ENCODE peak calls at places on chromosomes 4 and X, in nine cellular contexts. H, Q, W, R, I, Z, F, X and K are unnamed samples. For H3K4me1, the result is how much of the 10 kb centered on the place peaks cover.

GRCh38 chrX:22686138-22686541 is 313.6 kb upstream of the DDX53 start:
- DNase-seq in H (peak), Q (peak), W (peak), R (peak), I (peak), Z (no peak), F (peak), X (peak), K (no peak)

GRCh38 chrX:22462959-22463358 is 190.2 kb downstream of the CBLL2 start:
- DNase-seq in H (no peak), Q (no peak), W (no peak), R (no peak), I (no peak), Z (no peak), F (no peak), X (no peak), K (no peak)

GRCh38 chr4:176286728-176287127 is 17.7 kb upstream of the ASB5 start:
- DNase-seq in H (no peak), Q (no peak), W (no peak), R (no peak), I (no peak), Z (no peak), F (no peak), X (no peak), K (no peak)

GRCh38 chrX:24920769-24921168 is 95.0 kb downstream of the ARX start:
- DNase-seq in H (no peak), Q (no peak), W (no peak), R (no peak), I (no peak), Z (no peak), F (no peak), X (no peak), K (no peak)

GRCh38 chr4:46274717-46275116 is 115.2 kb downstream of the GABRA2 start:
- DNase-seq in H (peak), Q (no peak), W (peak), R (no peak), I (no peak), Z (no peak), F (no peak), X (no peak), K (no peak)

GRCh38 chr4:123621072-123621705 is 224.6 kb downstream of the SPRY1 start:
- DNase-seq in H (no peak), Q (peak), W (no peak), R (peak), I (no peak), Z (no peak), F (no peak), X (peak), K (no peak)

GRCh38 chr4:128288689-128289106 is 1.1 kb upstream of the PGRMC2 start:
- DNase-seq in H (no peak), Q (peak), W (peak), R (no peak), I (no peak), Z (peak), F (no peak), X (peak), K (no peak)

GRCh38 chrX:56564921-56565861 is 1.8 kb downstream of the UBQLN2 start:
- DNase-seq in H (peak), Q (peak), W (no peak), R (no peak), I (no peak), Z (peak), F (no peak), X (no peak), K (no peak)

GRCh38 chr4:131370846-131371245 is 1778.2 kb upstream of the PCDH10 start:
- DNase-seq in H (peak), Q (no peak), W (peak), R (no peak), I (peak), Z (no peak), F (no peak), X (no peak), K (no peak)

GRCh38 chr4:90580271-90580825 is 453.2 kb downstream of the CCSER1 start:
- DNase-seq in H (peak), Q (no peak), W (no peak), R (no peak), I (peak), Z (no peak), F (no peak), X (no peak), K (no peak)

GRCh38 chr4:76562851-76563803 is 128.1 kb downstream of the SHROOM3 start:
- DNase-seq in H (no peak), Q (peak), W (peak), R (no peak), I (no peak), Z (no peak), F (no peak), X (peak), K (no peak)

GRCh38 chr4:133156556-133156955 is 7.5 kb downstream of the PCDH10 start:
- DNase-seq in H (no peak), Q (no peak), W (no peak), R (no peak), I (no peak), Z (no peak), F (no peak), X (no peak), K (no peak)

GRCh38 chrX:23782455-23782854 is 518 bp upstream of the SAT1 start:
- DNase-seq in H (no peak), Q (no peak), W (peak), R (no peak), I (no peak), Z (no peak), F (no peak), X (no peak), K (no peak)

GRCh38 chr4:35105486-35105885 is 1138.8 kb downstream of the ARAP2 start:
- DNase-seq in H (peak), Q (no peak), W (peak), R (no peak), I (no peak), Z (no peak), F (no peak), X (no peak), K (no peak)

GRCh38 chr4:175421506-175421905 is 390.6 kb downstream of the GPM6A start:
- DNase-seq in H (no peak), Q (peak), W (peak), R (no peak), I (no peak), Z (no peak), F (no peak), X (peak), K (no peak)

GRCh38 chr4:6956434-6957147 is 47.0 kb downstream of the TBC1D14 start:
- DNase-seq in H (no peak), Q (no peak), W (no peak), R (no peak), I (no peak), Z (peak), F (no peak), X (no peak), K (no peak)

GRCh38 chr4:97778174-97778573 is 365.1 kb downstream of the STPG2 start:
- DNase-seq in H (no peak), Q (no peak), W (no peak), R (no peak), I (no peak), Z (no peak), F (no peak), X (no peak), K (no peak)

GRCh38 chr4:2768921-2769336 is 12.8 kb upstream of the TNIP2 start:
- DNase-seq in H (no peak), Q (no peak), W (no peak), R (no peak), I (peak), Z (no peak), F (peak), X (no peak), K (no peak)

GRCh38 chr4:87580057-87580456 is 28.3 kb upstream of the DSPP start:
- DNase-seq in H (no peak), Q (no peak), W (no peak), R (no peak), I (no peak), Z (no peak), F (no peak), X (no peak), K (no peak)

GRCh38 chrX:16312761-16313623 is 145.7 kb downstream of the MAGEB17 start:
- DNase-seq in H (no peak), Q (no peak), W (no peak), R (no peak), I (no peak), Z (no peak), F (no peak), X (no peak), K (no peak)

GRCh38 chr4:111602848-111603247 is 542.4 kb upstream of the FAM241A start:
- DNase-seq in H (no peak), Q (peak), W (peak), R (no peak), I (no peak), Z (no peak), F (no peak), X (peak), K (no peak)

GRCh38 chrX:69068295-69069085 is 96.8 kb downstream of the PJA1 start:
- DNase-seq in H (no peak), Q (no peak), W (no peak), R (no peak), I (peak), Z (no peak), F (no peak), X (no peak), K (no peak)

GRCh38 chr4:104591505-104591904 is 96.8 kb upstream of the CXXC4 start:
- DNase-seq in H (peak), Q (no peak), W (no peak), R (no peak), I (peak), Z (no peak), F (no peak), X (no peak), K (peak)

GRCh38 chr4:3512279-3512678 is 19.9 kb downstream of the LRPAP1 start:
- DNase-seq in H (no peak), Q (no peak), W (no peak), R (no peak), I (no peak), Z (no peak), F (no peak), X (no peak), K (no peak)

GRCh38 chrX:1387141-1387776 is 4.7 kb downstream of the SLC25A6 start:
- DNase-seq in H (no peak), Q (no peak), W (no peak), R (peak), I (no peak), Z (no peak), F (no peak), X (no peak), K (no peak)

GRCh38 chrX:16188687-16189086 is 21.4 kb downstream of the MAGEB17 start:
- DNase-seq in H (no peak), Q (peak), W (peak), R (no peak), I (no peak), Z (no peak), F (no peak), X (peak), K (no peak)

GRCh38 chr4:103786014-103786413 is 66.2 kb upstream of the TACR3 start:
- DNase-seq in H (peak), Q (peak), W (peak), R (no peak), I (peak), Z (no peak), F (no peak), X (peak), K (no peak)

GRCh38 chr4:10750714-10751113 is 66.1 kb upstream of the CLNK start:
- DNase-seq in H (no peak), Q (peak), W (no peak), R (no peak), I (no peak), Z (no peak), F (no peak), X (peak), K (no peak)

GRCh38 chrX:32877592-32877991 is 333.8 kb downstream of the DMD start:
- DNase-seq in H (no peak), Q (no peak), W (peak), R (no peak), I (no peak), Z (no peak), F (no peak), X (peak), K (no peak)

GRCh38 chrX:41086627-41086932 is 1.3 kb downstream of the USP9X start:
- DNase-seq in H (no peak), Q (no peak), W (peak), R (no peak), I (no peak), Z (no peak), F (peak), X (no peak), K (no peak)

GRCh38 chr4:184313710-184314659 is 96.3 kb upstream of the ENPP6 start:
- DNase-seq in H (no peak), Q (no peak), W (no peak), R (no peak), I (no peak), Z (peak), F (no peak), X (no peak), K (no peak)

GRCh38 chr4:39574946-39575345 is 47.7 kb upstream of the UGDH start:
- DNase-seq in H (no peak), Q (no peak), W (no peak), R (no peak), I (no peak), Z (no peak), F (no peak), X (no peak), K (no peak)

GRCh38 chrX:115268421-115268820 is 21.1 kb upstream of the LUZP4 start:
- DNase-seq in H (peak), Q (no peak), W (peak), R (no peak), I (peak), Z (no peak), F (no peak), X (no peak), K (no peak)

DNA sequence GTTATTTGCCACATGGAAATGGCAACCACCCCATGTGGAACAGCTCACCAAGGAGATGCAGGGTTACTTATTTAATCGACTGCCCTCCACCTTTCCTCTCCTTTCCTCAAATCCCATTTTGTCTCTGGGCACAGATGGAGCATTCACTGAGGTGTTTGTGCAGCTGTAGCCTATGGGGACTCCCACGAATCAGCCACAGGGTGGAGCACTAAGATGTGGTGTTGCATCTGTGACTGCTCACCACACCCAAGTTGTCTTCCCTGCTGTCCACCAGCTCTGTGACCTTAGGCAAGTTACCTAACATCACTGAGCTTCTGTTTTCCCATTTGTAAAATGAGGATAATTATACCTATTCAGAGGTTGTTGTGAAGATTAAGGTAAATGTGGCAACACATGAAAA is 252.4 kb upstream of the CPEB2 start:
- DNase-seq in H (peak), Q (peak), W (peak), R (peak), I (peak), Z (peak), F (no peak), X (peak), K (peak)
- TF ChIP-seq CTCF in H (peak), Q (peak), W (peak), R (peak), I (peak), Z (peak), F (no peak), X (peak), K (no peak)

GRCh38 chrX:119692241-119693031 is 532 bp downstream of the SEPTIN6 start:
- DNase-seq in H (peak), Q (peak), W (peak), R (peak), I (peak), Z (peak), F (no peak), X (peak), K (peak)
- H3K4me1 ChIP-seq in H (under half), Q (under half), W (under half), R (under half), I (under half), Z (under half), F (under half), X (under half), K (under half)

GRCh38 chr4:124713213-124713592 is 671 bp upstream of the ANKRD50 start:
- DNase-seq in H (peak), Q (peak), W (peak), R (peak), I (peak), Z (peak), F (peak), X (peak), K (peak)
- TF ChIP-seq CTCF in H (peak), Q (peak), W (peak), R (peak), I (peak), Z (no peak), F (peak), X (peak), K (peak)

DNA sequence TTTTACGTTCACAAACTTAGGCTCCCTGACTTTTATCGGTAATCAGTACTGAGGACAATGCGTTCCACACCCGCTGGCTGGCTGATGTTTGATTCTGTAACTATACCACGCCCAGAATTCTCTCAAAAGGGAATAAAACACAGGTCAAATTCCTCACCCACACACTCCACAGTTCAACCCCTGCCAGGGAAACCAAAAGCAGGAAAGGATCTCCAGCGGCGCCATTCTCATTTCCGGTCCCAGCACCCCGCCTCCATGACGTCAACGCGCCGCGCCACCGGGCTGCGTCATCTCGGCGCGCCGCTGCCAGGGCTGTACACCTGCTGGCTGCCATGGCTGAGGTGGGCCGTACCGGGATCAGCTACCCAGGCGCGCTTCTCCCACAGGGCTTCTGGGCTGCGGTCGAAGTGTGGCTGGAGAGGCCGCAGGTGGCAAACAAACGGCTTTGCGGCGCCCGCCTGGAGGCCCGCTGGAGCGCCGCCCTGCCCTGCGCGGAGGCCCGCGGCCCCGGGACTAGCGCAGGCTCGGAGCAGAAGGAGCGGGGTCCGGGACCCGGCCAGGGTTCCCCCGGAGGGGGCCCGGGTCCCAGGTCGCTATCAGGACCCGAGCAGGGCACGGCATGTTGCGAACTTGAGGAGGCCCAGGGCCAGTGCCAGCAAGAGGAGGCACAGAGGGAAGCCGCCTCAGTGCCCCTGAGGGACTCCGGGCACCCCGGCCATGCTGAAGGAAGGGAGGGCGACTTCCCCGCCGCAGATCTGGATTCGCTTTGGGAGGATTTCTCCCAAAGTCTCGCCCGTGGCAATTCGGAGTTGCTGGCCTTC is at the start of the genes ACOX3 and TRMT44:
- DNase-seq in H (peak), Q (peak), W (peak), R (peak), I (peak), Z (peak), F (peak), X (peak), K (peak)
- H3K4me1 ChIP-seq in H (half or more), Q (under half), W (under half), R (under half), I (under half), Z (under half), F (under half), X (under half), K (under half)

DNA sequence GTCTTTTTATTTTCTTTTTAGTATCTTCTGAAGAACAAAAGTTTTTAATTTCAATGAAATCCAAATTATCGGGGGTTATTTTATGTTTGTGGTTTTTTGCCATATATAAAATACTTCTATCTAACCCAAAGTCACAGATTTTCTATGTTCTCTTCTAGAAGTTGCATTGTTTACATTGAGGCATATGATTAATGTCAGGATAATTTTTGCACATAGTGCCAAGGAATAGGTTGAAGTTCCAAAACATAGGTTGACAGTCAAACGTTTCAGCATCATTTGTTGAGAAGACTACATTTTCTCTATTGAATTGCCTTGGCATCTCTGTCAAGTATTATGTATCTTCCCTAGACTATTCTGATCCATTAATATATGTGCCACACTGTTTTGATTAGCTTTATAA is 64.5 kb downstream of the ANKRD17 start:
- DNase-seq in H (no peak), Q (no peak), W (peak), R (no peak), I (no peak), Z (no peak), F (no peak), X (no peak), K (no peak)
- TF ChIP-seq CTCF in H (no peak), Q (no peak), W (no peak), R (no peak), I (no peak), Z (no peak), F (no peak), X (no peak), K (no peak)

DNA sequence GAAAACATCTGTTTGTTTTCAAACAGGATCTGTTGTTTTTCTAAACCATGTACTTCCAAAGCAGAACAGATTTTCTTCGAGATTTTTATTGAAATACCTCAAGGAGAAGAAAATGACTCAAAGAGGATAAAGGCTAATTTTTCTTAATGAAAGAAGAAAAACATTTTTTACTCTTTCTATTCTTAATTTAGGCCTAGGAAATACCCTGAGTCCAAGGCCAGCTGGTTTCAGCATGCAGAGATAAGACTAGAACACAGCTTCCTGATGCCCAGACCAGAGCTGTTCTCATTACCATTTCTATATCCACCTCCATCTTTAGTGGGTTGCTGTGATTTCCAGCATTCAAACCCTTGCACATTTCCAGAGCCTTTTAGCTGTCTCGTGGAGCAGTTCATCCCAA is 18.3 kb downstream of the GAB1 start:
- DNase-seq in H (no peak), Q (no peak), W (no peak), R (no peak), I (no peak), Z (no peak), F (no peak), X (no peak), K (peak)
- H3K4me1 ChIP-seq in H (half or more), Q (under half), W (half or more), R (half or more), I (under half), Z (under half), F (half or more), X (under half), K (half or more)

GRCh38 chr4:102503831-102504786 is 3.0 kb downstream of the NFKB1 start:
- DNase-seq in H (no peak), Q (no peak), W (peak), R (no peak), I (no peak), Z (no peak), F (no peak), X (no peak), K (no peak)
- TF ChIP-seq CTCF in H (no peak), Q (no peak), W (no peak), R (no peak), I (no peak), Z (no peak), F (no peak), X (no peak), K (no peak)

GRCh38 chrX:17443546-17443945 is 68.5 kb downstream of the NHS start:
- DNase-seq in H (no peak), Q (no peak), W (no peak), R (no peak), I (no peak), Z (no peak), F (no peak), X (no peak), K (no peak)
- H3K4me1 ChIP-seq in H (under half), Q (under half), W (under half), R (under half), I (under half), Z (under half), F (under half), X (under half), K (under half)